ENCODE peak calls at places on chromosome 7, in nine cellular contexts. U, K, S, A, N, R, H, O and T are unnamed samples.

GRCh38 chr7:37901236-37901827 is 15.3 kb downstream of the SFRP4 start:
- DNase-seq in U (peak), K (no peak), S (peak), A (no peak), N (no peak), R (no peak), H (peak), O (no peak), T (no peak)

GRCh38 chr7:151091003-151091402 is 4.7 kb downstream of the AGAP3 start:
- DNase-seq in U (no peak), K (no peak), S (no peak), A (no peak), N (no peak), R (no peak), H (no peak), O (no peak), T (no peak)

GRCh38 chr7:159038066-159038465 is 106.6 kb downstream of the VIPR2 start:
- DNase-seq in U (no peak), K (no peak), S (no peak), A (no peak), N (no peak), R (no peak), H (no peak), O (no peak), T (no peak)

GRCh38 chr7:100585511-100586265 is at the start of gene LRCH4:
- DNase-seq in U (no peak), K (no peak), S (peak), A (peak), N (peak), R (peak), H (peak), O (no peak), T (peak)

GRCh38 chr7:75723444-75723843 is 15.3 kb downstream of the HIP1 start:
- DNase-seq in U (no peak), K (no peak), S (no peak), A (peak), N (no peak), R (no peak), H (no peak), O (peak), T (no peak)

GRCh38 chr7:29780346-29780745 is 26.0 kb upstream of the WIPF3 start:
- DNase-seq in U (no peak), K (no peak), S (no peak), A (no peak), N (no peak), R (no peak), H (no peak), O (no peak), T (no peak)

GRCh38 chr7:55129409-55130078 is 110.7 kb downstream of the EGFR start:
- DNase-seq in U (no peak), K (no peak), S (peak), A (no peak), N (no peak), R (peak), H (no peak), O (no peak), T (no peak)

GRCh38 chr7:77550586-77550985 is 13.5 kb downstream of the PTPN12 start:
- DNase-seq in U (no peak), K (no peak), S (no peak), A (no peak), N (no peak), R (no peak), H (no peak), O (no peak), T (no peak)

GRCh38 chr7:30474893-30475292 is 3.7 kb downstream of the NOD1 start:
- DNase-seq in U (no peak), K (no peak), S (no peak), A (no peak), N (no peak), R (no peak), H (no peak), O (no peak), T (no peak)

GRCh38 chr7:41058986-41059741 is 643.7 kb downstream of the INHBA start:
- DNase-seq in U (no peak), K (peak), S (no peak), A (no peak), N (no peak), R (no peak), H (no peak), O (no peak), T (peak)

GRCh38 chr7:12638851-12639467 is 48.5 kb upstream of the ARL4A start:
- DNase-seq in U (peak), K (no peak), S (peak), A (no peak), N (no peak), R (no peak), H (peak), O (no peak), T (no peak)

GRCh38 chr7:118629898-118630469 is 405.5 kb downstream of the ANKRD7 start:
- DNase-seq in U (no peak), K (no peak), S (no peak), A (no peak), N (no peak), R (no peak), H (no peak), O (no peak), T (no peak)

GRCh38 chr7:139855498-139856270 is 26.6 kb downstream of the TBXAS1 start:
- DNase-seq in U (no peak), K (no peak), S (no peak), A (peak), N (peak), R (peak), H (peak), O (no peak), T (no peak)

GRCh38 chr7:132518102-132518838 is 58.0 kb downstream of the PLXNA4 start:
- DNase-seq in U (peak), K (peak), S (peak), A (no peak), N (no peak), R (no peak), H (peak), O (no peak), T (no peak)

GRCh38 chr7:158495256-158495655 is 92.4 kb downstream of the PTPRN2 start:
- DNase-seq in U (no peak), K (no peak), S (no peak), A (no peak), N (no peak), R (no peak), H (no peak), O (no peak), T (no peak)

GRCh38 chr7:90536449-90536848 is 59.7 kb upstream of the CDK14 start:
- DNase-seq in U (no peak), K (no peak), S (no peak), A (no peak), N (no peak), R (no peak), H (no peak), O (no peak), T (no peak)

GRCh38 chr7:64849250-64849923 is 53.7 kb upstream of the ZNF273 start:
- DNase-seq in U (no peak), K (no peak), S (no peak), A (no peak), N (no peak), R (no peak), H (no peak), O (no peak), T (peak)

GRCh38 chr7:102281785-102282184 is 4.9 kb upstream of the SH2B2 start:
- DNase-seq in U (no peak), K (no peak), S (no peak), A (no peak), N (no peak), R (no peak), H (no peak), O (no peak), T (no peak)

GRCh38 chr7:132636581-132636980 is 60.3 kb upstream of the PLXNA4 start:
- DNase-seq in U (no peak), K (no peak), S (no peak), A (no peak), N (no peak), R (no peak), H (no peak), O (no peak), T (no peak)

GRCh38 chr7:107501593-107501992 is 31.7 kb downstream of the GPR22 start:
- DNase-seq in U (peak), K (no peak), S (peak), A (no peak), N (no peak), R (peak), H (peak), O (no peak), T (no peak)

GRCh38 chr7:153772966-153773365 is 279.2 kb upstream of the DPP6 start:
- DNase-seq in U (no peak), K (no peak), S (no peak), A (no peak), N (no peak), R (no peak), H (no peak), O (no peak), T (no peak)

GRCh38 chr7:8455426-8455825 is 22.0 kb downstream of the NXPH1 start:
- DNase-seq in U (no peak), K (no peak), S (no peak), A (no peak), N (no peak), R (no peak), H (no peak), O (no peak), T (no peak)

GRCh38 chr7:123643495-123644428 is 11.9 kb upstream of the LMOD2 start:
- DNase-seq in U (peak), K (peak), S (no peak), A (no peak), N (peak), R (no peak), H (no peak), O (no peak), T (peak)

GRCh38 chr7:92944633-92945032 is 108.3 kb upstream of the CDK6 start:
- DNase-seq in U (no peak), K (no peak), S (no peak), A (no peak), N (no peak), R (peak), H (no peak), O (no peak), T (no peak)
- H3K4me3 ChIP-seq in U (no peak), K (no peak), S (no peak), A (no peak), N (no peak), R (no peak), H (no peak), O (no peak), T (no peak)

DNA sequence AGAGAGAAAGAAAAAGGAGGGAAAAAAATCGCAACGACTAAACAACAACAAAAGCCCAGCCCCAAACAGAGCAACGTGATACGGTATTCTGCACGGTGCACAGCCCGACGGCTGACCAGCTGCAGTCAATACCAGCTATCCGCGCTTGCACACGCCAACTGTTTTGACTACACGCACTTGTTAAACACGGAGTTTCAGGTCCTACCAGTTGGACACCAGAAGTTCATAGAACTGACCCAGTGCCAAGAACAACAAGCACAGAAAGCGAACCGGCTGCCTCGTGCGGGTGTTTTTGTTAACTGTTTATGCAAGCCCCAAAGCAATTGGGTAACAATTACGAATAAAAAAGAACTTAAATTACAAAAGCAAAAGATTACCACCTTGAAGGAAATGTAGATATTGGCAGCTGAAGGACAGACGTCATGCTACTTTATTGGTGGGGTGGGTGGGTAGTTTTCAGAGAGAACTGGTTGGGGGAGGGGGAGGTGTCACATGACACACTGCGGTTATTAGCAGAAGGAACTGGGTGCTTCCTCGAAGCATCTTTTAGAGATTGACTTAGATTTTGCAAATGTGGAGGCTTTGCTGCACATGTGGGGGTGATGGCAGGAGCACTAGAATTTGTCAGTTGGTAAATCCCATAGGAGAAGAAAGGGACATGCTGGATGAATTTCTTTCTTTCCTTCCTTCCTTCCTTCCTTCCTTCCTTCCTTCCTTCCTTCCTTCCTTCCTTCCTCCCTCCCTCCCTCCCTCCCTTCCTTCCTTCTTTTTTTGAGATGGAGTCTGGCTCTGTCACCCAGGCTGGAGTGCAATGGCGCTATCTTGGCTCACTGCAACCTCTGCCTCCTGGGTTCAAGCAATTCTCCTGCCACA is 110.6 kb upstream of the EFCAB10 start:
- DNase-seq in U (no peak), K (no peak), S (no peak), A (peak), N (peak), R (peak), H (peak), O (peak), T (peak)
- H3K4me3 ChIP-seq in U (no peak), K (peak), S (peak), A (peak), N (peak), R (peak), H (peak), O (peak), T (peak)

GRCh38 chr7:98211221-98211675 is at the start of gene BHLHA15:
- DNase-seq in U (no peak), K (no peak), S (peak), A (peak), N (no peak), R (peak), H (peak), O (peak), T (peak)
- H3K4me3 ChIP-seq in U (peak), K (peak), S (peak), A (peak), N (peak), R (peak), H (peak), O (no peak), T (no peak)

GRCh38 chr7:155204744-155205367 is 92.8 kb upstream of the INSIG1 start:
- DNase-seq in U (no peak), K (no peak), S (no peak), A (no peak), N (no peak), R (no peak), H (no peak), O (no peak), T (no peak)
- H3K4me3 ChIP-seq in U (no peak), K (no peak), S (no peak), A (peak), N (peak), R (peak), H (peak), O (no peak), T (peak)

GRCh38 chr7:129370812-129371211 is 63.4 kb upstream of the STRIP2 start:
- DNase-seq in U (no peak), K (no peak), S (no peak), A (no peak), N (no peak), R (no peak), H (peak), O (no peak), T (no peak)
- H3K4me3 ChIP-seq in U (no peak), K (no peak), S (no peak), A (peak), N (no peak), R (peak), H (no peak), O (no peak), T (no peak)

DNA sequence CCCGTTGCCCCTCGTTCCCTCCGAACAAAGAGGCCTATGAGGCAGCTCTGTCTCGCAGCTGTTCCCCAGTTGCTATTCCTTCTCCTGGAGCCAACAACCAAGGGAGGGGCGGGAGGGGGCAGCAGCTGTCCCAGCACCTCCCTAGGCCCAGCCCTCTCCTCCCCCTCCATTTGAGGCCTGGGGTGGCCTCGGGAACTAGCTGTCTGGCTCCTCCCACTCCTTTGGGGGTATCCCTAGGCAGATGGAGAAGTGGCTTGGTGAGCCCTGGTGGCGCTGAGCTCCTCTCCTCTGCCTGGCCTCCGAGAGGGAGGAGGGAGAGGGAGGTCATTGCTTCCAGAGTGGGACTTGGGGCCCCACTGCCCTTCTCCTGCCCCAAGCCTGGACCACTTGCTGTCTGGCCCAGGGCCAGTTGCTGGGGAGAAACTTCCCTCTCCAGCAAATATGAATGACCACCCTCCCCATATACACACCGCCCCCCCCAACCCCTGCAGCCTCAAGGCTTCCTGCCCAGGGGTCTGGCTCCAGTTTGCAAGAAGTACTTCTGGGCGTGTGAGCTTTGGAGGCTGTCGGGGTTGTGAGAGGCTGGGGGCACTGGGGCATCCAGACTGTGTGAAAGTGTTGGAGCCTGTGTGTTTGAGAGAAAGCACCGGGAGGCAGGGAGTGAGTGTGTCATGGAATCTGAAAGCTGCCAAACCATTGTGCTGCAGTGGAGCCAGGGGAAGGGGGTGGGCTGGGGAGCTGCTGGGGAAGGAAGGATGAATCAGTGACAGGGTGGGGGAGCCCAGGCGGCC is 3.1 kb downstream of the FLNC start:
- DNase-seq in U (no peak), K (no peak), S (no peak), A (no peak), N (peak), R (peak), H (no peak), O (peak), T (peak)
- H3K4me3 ChIP-seq in U (no peak), K (no peak), S (no peak), A (no peak), N (peak), R (peak), H (no peak), O (no peak), T (no peak)

GRCh38 chr7:134943785-134944400 is 42.4 kb upstream of the AGBL3 start:
- DNase-seq in U (peak), K (no peak), S (peak), A (no peak), N (no peak), R (no peak), H (peak), O (no peak), T (no peak)

GRCh38 chr7:134947831-134948230 is 38.5 kb upstream of the AGBL3 start:
- DNase-seq in U (no peak), K (no peak), S (no peak), A (no peak), N (no peak), R (no peak), H (no peak), O (no peak), T (no peak)

GRCh38 chr7:134947329-134947728 is 39.0 kb upstream of the AGBL3 start:
- DNase-seq in U (no peak), K (no peak), S (no peak), A (no peak), N (no peak), R (no peak), H (no peak), O (no peak), T (no peak)

GRCh38 chr7:134946260-134946659 is 40.0 kb upstream of the AGBL3 start:
- DNase-seq in U (no peak), K (no peak), S (no peak), A (no peak), N (no peak), R (no peak), H (peak), O (no peak), T (no peak)

DNA sequence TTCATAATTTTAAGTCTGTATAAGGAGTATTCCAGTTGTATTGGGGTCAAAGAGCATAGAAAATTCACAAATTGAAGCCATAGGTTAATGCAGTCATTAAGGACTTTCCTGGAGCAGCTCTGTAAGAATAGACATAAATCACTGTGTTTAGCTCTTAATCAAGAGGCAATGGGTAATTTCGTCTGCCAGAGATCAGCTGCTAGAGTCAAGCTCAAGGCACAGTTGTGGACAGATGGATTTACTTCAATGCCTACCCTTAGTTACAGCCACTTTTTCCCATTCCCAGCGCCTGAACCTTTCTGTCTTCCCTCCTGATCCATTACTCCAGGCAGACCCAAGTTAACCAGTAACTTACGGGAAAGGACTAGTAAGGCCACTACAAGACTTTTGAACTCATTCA is 40.6 kb upstream of the AGBL3 start:
- DNase-seq in U (no peak), K (no peak), S (no peak), A (no peak), N (no peak), R (no peak), H (no peak), O (no peak), T (no peak)
- H3K4me3 ChIP-seq in U (no peak), K (no peak), S (no peak), A (no peak), N (no peak), R (no peak), H (no peak), O (no peak), T (no peak)

GRCh38 chr7:22566592-22566991 is 66.6 kb upstream of the STEAP1B start:
- DNase-seq in U (no peak), K (no peak), S (no peak), A (no peak), N (no peak), R (no peak), H (no peak), O (no peak), T (peak)
- H3K4me3 ChIP-seq in U (no peak), K (no peak), S (no peak), A (no peak), N (no peak), R (no peak), H (no peak), O (no peak), T (no peak)

DNA sequence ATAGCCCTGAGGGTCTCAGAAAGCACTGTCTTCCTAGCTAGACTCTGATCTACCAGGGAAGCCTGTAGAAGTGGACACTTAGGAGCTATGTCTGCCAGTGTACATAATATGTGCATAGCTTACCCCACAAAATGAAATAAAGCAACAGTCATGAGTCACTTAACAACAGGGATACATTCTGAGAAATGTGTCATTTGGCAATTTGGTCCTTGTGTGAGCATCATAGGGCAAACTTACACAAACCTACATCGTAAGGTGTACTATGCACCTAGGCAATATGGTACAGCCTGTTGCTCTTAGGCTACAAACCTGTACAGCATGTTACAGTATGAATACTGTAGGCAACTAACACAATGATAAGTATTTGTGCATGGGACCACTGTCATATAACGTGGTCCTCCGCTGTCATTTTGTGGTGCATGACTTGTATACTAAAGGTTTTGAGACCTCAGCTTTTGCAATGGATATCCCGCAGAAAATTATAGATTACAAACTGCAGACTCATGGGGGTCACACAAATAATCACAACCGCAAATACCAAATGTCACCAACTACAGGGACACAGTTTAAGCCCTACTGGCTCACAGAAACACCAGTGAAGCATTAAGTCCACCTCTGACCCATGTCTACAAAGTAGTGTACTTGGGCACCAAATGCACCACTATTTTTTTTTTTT is 1.7 kb downstream of the URGCP start:
- DNase-seq in U (no peak), K (no peak), S (no peak), A (no peak), N (no peak), R (no peak), H (no peak), O (no peak), T (no peak)
- H3K4me3 ChIP-seq in U (peak), K (no peak), S (no peak), A (peak), N (peak), R (peak), H (no peak), O (peak), T (peak)